ENCODE peak calls at places on chromosomes 11 and 22, in six cellular contexts. One of them, this sample, is unnamed.

GRCh38 chr11:17389205-17389956 is 922 bp upstream of the KCNJ11 start:
- DNase-seq in AG09309: no peak
- DNase-seq in aorta: peak; percentile 74
- DNase-seq in transverse colon: peak; percentile 79
- DNase-seq in fibroblast of lung: peak; percentile 19
- DNase-seq in left cardiac atrium: peak; percentile 81
- DNase-seq in this sample: peak; percentile 84

GRCh38 chr11:111541209-111542061 is 915 bp downstream of the LAYN start:
- DNase-seq in AG09309: no peak
- DNase-seq in aorta: peak; percentile 76
- DNase-seq in transverse colon: peak; percentile 21
- DNase-seq in fibroblast of lung: peak; percentile 51
- DNase-seq in left cardiac atrium: peak; percentile 73
- DNase-seq in this sample: no peak

GRCh38 chr11:5938603-5938965 is 3.5 kb upstream of the OR56A3 start:
- DNase-seq in AG09309: no peak
- DNase-seq in aorta: no peak
- DNase-seq in transverse colon: no peak
- DNase-seq in fibroblast of lung: no peak
- DNase-seq in left cardiac atrium: no peak
- DNase-seq in this sample: no peak

GRCh38 chr11:31397239-31397834 is 27.7 kb downstream of the DNAJC24 start:
- DNase-seq in AG09309: no peak
- DNase-seq in aorta: no peak
- DNase-seq in transverse colon: no peak
- DNase-seq in fibroblast of lung: peak; percentile 38
- DNase-seq in left cardiac atrium: no peak
- DNase-seq in this sample: peak; percentile 40

GRCh38 chr11:125338886-125339811 is 156.9 kb downstream of the FEZ1 start:
- DNase-seq in AG09309: no peak
- DNase-seq in aorta: peak; percentile 67
- DNase-seq in transverse colon: no peak
- DNase-seq in fibroblast of lung: peak; percentile 21
- DNase-seq in left cardiac atrium: peak; percentile 63
- DNase-seq in this sample: no peak

GRCh38 chr11:68297812-68298658 is 14.4 kb upstream of the LRP5 start:
- DNase-seq in AG09309: peak; percentile 14
- DNase-seq in aorta: peak; percentile 84
- DNase-seq in transverse colon: peak; percentile 91
- DNase-seq in fibroblast of lung: peak; percentile 61
- DNase-seq in left cardiac atrium: peak; percentile 83
- DNase-seq in this sample: peak; percentile 95

GRCh38 chr11:128171496-128171895 is 415.9 kb downstream of the ETS1 start:
- DNase-seq in AG09309: no peak
- DNase-seq in aorta: no peak
- DNase-seq in transverse colon: no peak
- DNase-seq in fibroblast of lung: no peak
- DNase-seq in left cardiac atrium: no peak
- DNase-seq in this sample: no peak

GRCh38 chr11:74478877-74479276 is 11.5 kb upstream of the KCNE3 start:
- DNase-seq in AG09309: no peak
- DNase-seq in aorta: no peak
- DNase-seq in transverse colon: no peak
- DNase-seq in fibroblast of lung: no peak
- DNase-seq in left cardiac atrium: no peak
- DNase-seq in this sample: no peak

GRCh38 chr11:64887757-64888405 is 9.5 kb upstream of the EHD1 start:
- DNase-seq in AG09309: no peak
- DNase-seq in aorta: peak; percentile 86
- DNase-seq in transverse colon: peak; percentile 92
- DNase-seq in fibroblast of lung: peak; percentile 55
- DNase-seq in left cardiac atrium: peak; percentile 85
- DNase-seq in this sample: no peak

GRCh38 chr11:64095286-64095825 is 59.6 kb downstream of the FLRT1 start:
- DNase-seq in AG09309: no peak
- DNase-seq in aorta: no peak
- DNase-seq in transverse colon: no peak
- DNase-seq in fibroblast of lung: peak; percentile 11
- DNase-seq in left cardiac atrium: no peak
- DNase-seq in this sample: no peak

GRCh38 chr11:61507962-61508824 is at the start of gene LRRC10B:
- DNase-seq in AG09309: no peak
- DNase-seq in aorta: no peak
- DNase-seq in transverse colon: peak; percentile 85
- DNase-seq in fibroblast of lung: no peak
- DNase-seq in left cardiac atrium: no peak
- DNase-seq in this sample: peak; percentile 85

GRCh38 chr11:95296165-95296564 is 65.2 kb upstream of the SESN3 start:
- DNase-seq in AG09309: no peak
- DNase-seq in aorta: no peak
- DNase-seq in transverse colon: peak; percentile 25
- DNase-seq in fibroblast of lung: no peak
- DNase-seq in left cardiac atrium: peak; percentile 27
- DNase-seq in this sample: no peak

GRCh38 chr11:69598147-69598546 is 42.8 kb upstream of the CCND1 start:
- DNase-seq in AG09309: no peak
- DNase-seq in aorta: no peak
- DNase-seq in transverse colon: no peak
- DNase-seq in fibroblast of lung: peak; percentile 9
- DNase-seq in left cardiac atrium: no peak
- DNase-seq in this sample: peak; percentile 66

GRCh38 chr11:35047179-35047578 is 91.8 kb upstream of the CD44 start:
- DNase-seq in AG09309: no peak
- DNase-seq in aorta: no peak
- DNase-seq in transverse colon: no peak
- DNase-seq in fibroblast of lung: no peak
- DNase-seq in left cardiac atrium: no peak
- DNase-seq in this sample: no peak

GRCh38 chr11:72642815-72643511 is 31.3 kb downstream of the PDE2A start:
- DNase-seq in AG09309: no peak
- DNase-seq in aorta: peak; percentile 71
- DNase-seq in transverse colon: peak; percentile 63
- DNase-seq in fibroblast of lung: peak; percentile 33
- DNase-seq in left cardiac atrium: peak; percentile 72
- DNase-seq in this sample: peak; percentile 39

GRCh38 chr22:35378547-35379078 is 2.3 kb upstream of the HMOX1 start:
- DNase-seq in AG09309: no peak
- DNase-seq in aorta: no peak
- DNase-seq in transverse colon: no peak
- DNase-seq in fibroblast of lung: no peak
- DNase-seq in left cardiac atrium: no peak
- DNase-seq in this sample: no peak

GRCh38 chr11:112412383-112412782 is 151.7 kb upstream of the PLET1 start:
- DNase-seq in AG09309: no peak
- DNase-seq in aorta: no peak
- DNase-seq in transverse colon: no peak
- DNase-seq in fibroblast of lung: no peak
- DNase-seq in left cardiac atrium: no peak
- DNase-seq in this sample: no peak

GRCh38 chr11:74849525-74850391 is 99.1 kb downstream of the XRRA1 start:
- DNase-seq in AG09309: no peak
- DNase-seq in aorta: no peak
- DNase-seq in transverse colon: no peak
- DNase-seq in fibroblast of lung: peak; percentile 60
- DNase-seq in left cardiac atrium: peak; percentile 40
- DNase-seq in this sample: peak; percentile 17

GRCh38 chr11:87213444-87213843 is 175.7 kb downstream of the TMEM135 start:
- DNase-seq in AG09309: no peak
- DNase-seq in aorta: no peak
- DNase-seq in transverse colon: no peak
- DNase-seq in fibroblast of lung: no peak
- DNase-seq in left cardiac atrium: no peak
- DNase-seq in this sample: no peak

GRCh38 chr11:26753738-26754504 is 32.1 kb upstream of the SLC5A12 start:
- DNase-seq in AG09309: peak; percentile 55
- DNase-seq in aorta: peak; percentile 44
- DNase-seq in transverse colon: peak; percentile 35
- DNase-seq in fibroblast of lung: peak; percentile 86
- DNase-seq in left cardiac atrium: peak; percentile 38
- DNase-seq in this sample: peak; percentile 60

GRCh38 chr11:57324154-57324885 is 432 bp downstream of the TNKS1BP1 start:
- DNase-seq in AG09309: no peak
- DNase-seq in aorta: peak; percentile 71
- DNase-seq in transverse colon: peak; percentile 49
- DNase-seq in fibroblast of lung: peak; percentile 68
- DNase-seq in left cardiac atrium: peak; percentile 59
- DNase-seq in this sample: peak; percentile 40

GRCh38 chr22:32920032-32920628 is 118.6 kb downstream of the TIMP3 start:
- DNase-seq in AG09309: peak; percentile 66
- DNase-seq in aorta: peak; percentile 54
- DNase-seq in transverse colon: peak; percentile 38
- DNase-seq in fibroblast of lung: peak; percentile 83
- DNase-seq in left cardiac atrium: peak; percentile 66
- DNase-seq in this sample: no peak

GRCh38 chr11:68021167-68021787 is 9.2 kb upstream of the NDUFS8 start:
- DNase-seq in AG09309: no peak
- DNase-seq in aorta: no peak
- DNase-seq in transverse colon: peak; percentile 60
- DNase-seq in fibroblast of lung: no peak
- DNase-seq in left cardiac atrium: no peak
- DNase-seq in this sample: peak; percentile 66

GRCh38 chr11:27227744-27228143 is 135.3 kb downstream of the CCDC34 start:
- DNase-seq in AG09309: no peak
- DNase-seq in aorta: no peak
- DNase-seq in transverse colon: no peak
- DNase-seq in fibroblast of lung: no peak
- DNase-seq in left cardiac atrium: no peak
- DNase-seq in this sample: no peak

GRCh38 chr11:27215471-27216267 is 147.3 kb downstream of the CCDC34 start:
- DNase-seq in AG09309: no peak
- DNase-seq in aorta: no peak
- DNase-seq in transverse colon: no peak
- DNase-seq in fibroblast of lung: no peak
- DNase-seq in left cardiac atrium: peak; percentile 70
- DNase-seq in this sample: no peak

GRCh38 chr11:96341237-96342130 is 1.5 kb downstream of the MAML2 start:
- DNase-seq in AG09309: no peak
- DNase-seq in aorta: peak; percentile 66
- DNase-seq in transverse colon: peak; percentile 75
- DNase-seq in fibroblast of lung: peak; percentile 70
- DNase-seq in left cardiac atrium: peak; percentile 42
- DNase-seq in this sample: peak; percentile 69

GRCh38 chr11:95835351-95835750 is 45.1 kb downstream of the CEP57 start:
- DNase-seq in AG09309: no peak
- DNase-seq in aorta: no peak
- DNase-seq in transverse colon: no peak
- DNase-seq in fibroblast of lung: peak; percentile 50
- DNase-seq in left cardiac atrium: no peak
- DNase-seq in this sample: no peak

GRCh38 chr11:33399421-33399820 is 142.2 kb downstream of the HIPK3 start:
- DNase-seq in AG09309: no peak
- DNase-seq in aorta: no peak
- DNase-seq in transverse colon: no peak
- DNase-seq in fibroblast of lung: no peak
- DNase-seq in left cardiac atrium: no peak
- DNase-seq in this sample: no peak